ENCODE peak calls at places on chromosome 15, in seven cellular contexts. D is IMR-90, U is H1, W is GM12864, S is AG09319, B is PC-9, I is BJ. J is an unnamed sample.
A peak's percentile ranks its signal among the peaks of the same experiment; 100 is the strongest.

GRCh38 chr15:81126887-81127286 is 7.2 kb upstream of the CFAP161 start:
- DNase-seq in D (peak; percentile 41), B (no peak), S (no peak), I (no peak), W (no peak), U (no peak), J (no peak)

GRCh38 chr15:41121951-41122350 is 5.9 kb upstream of the INO80 start:
- DNase-seq in U (no peak), I (no peak), D (no peak), W (no peak), B (no peak), S (no peak), J (no peak)

GRCh38 chr15:57685719-57686118 is 20.8 kb upstream of the POLR2M start:
- DNase-seq in B (no peak), I (no peak), U (no peak), D (no peak), W (no peak), S (no peak), J (no peak)

GRCh38 chr15:85750319-85750806 is 44.4 kb downstream of the KLHL25 start:
- DNase-seq in S (no peak), W (no peak), D (peak; percentile 8), I (no peak), U (no peak), B (no peak), J (peak; percentile 18)

GRCh38 chr15:90190606-90191343 is 10.4 kb upstream of the SEMA4B start:
- DNase-seq in D (no peak), S (no peak), I (no peak), B (peak; percentile 29), W (peak; percentile 46), U (no peak), J (no peak)

GRCh38 chr15:93209690-93210425 is 120.8 kb upstream of the RGMA start:
- DNase-seq in D (no peak), B (no peak), S (no peak), U (no peak), W (no peak), I (no peak), J (no peak)

GRCh38 chr15:40483919-40484318 is 13.1 kb downstream of the CHST14 start:
- DNase-seq in W (no peak), U (no peak), B (no peak), D (no peak), I (no peak), S (no peak), J (no peak)

GRCh38 chr15:80577552-80578205 is 117.4 kb upstream of the ABHD17C start:
- DNase-seq in I (no peak), U (no peak), W (no peak), S (no peak), B (no peak), D (no peak), J (no peak)

GRCh38 chr15:35626984-35627383 is 81.0 kb upstream of the DPH6 start:
- DNase-seq in D (no peak), I (no peak), U (no peak), W (no peak), B (no peak), S (no peak), J (no peak)

GRCh38 chr15:65421360-65422215 is 1.2 kb downstream of the IGDCC4 start:
- DNase-seq in W (peak; percentile 15), U (no peak), I (no peak), B (no peak), S (no peak), D (peak; percentile 73), J (no peak)

GRCh38 chr15:75840659-75841058 is 2.6 kb upstream of the UBE2Q2 start:
- DNase-seq in B (no peak), S (peak; percentile 32), W (no peak), U (no peak), I (peak; percentile 8), D (peak; percentile 75), J (peak; percentile 36)

DNA sequence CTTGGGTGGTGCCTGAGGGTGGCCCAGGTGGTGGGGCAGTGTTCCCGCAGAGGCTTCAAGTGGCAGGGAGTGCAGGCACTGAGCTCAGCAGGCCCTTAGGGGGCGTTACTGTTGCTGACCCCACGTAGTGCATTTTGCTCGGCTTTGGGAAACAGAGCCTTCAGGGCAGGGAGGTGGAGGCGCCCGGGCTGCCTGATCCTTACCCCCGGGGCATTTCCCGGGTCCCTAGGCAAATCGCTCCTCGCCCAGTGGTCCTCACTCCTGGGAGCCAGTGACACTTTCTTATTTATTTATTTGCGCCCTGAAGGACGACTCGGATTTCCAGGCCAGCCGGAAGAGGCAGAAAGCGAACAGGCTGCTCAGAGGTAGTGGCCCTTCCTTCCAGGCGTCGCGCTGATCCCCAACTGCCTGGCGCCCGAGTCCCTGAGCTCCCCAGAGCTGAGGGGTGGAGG is 10.1 kb upstream of the FOXB1 start:
- DNase-seq in I (no peak), S (no peak), D (no peak), B (no peak), W (no peak), U (no peak), J (no peak)
- TF ChIP-seq CTCF in I (no peak), S (no peak), D (no peak), B (no peak), W (peak; percentile 16), U (peak; percentile 76), J (peak; percentile 41)

GRCh38 chr15:101803209-101803608 is at the start of gene OR4F6:
- DNase-seq in I (no peak), B (no peak), S (no peak), D (no peak), W (no peak), U (no peak), J (no peak)
- TF ChIP-seq CTCF in I (no peak), B (no peak), S (no peak), D (no peak), W (no peak), U (no peak), J (no peak)

DNA sequence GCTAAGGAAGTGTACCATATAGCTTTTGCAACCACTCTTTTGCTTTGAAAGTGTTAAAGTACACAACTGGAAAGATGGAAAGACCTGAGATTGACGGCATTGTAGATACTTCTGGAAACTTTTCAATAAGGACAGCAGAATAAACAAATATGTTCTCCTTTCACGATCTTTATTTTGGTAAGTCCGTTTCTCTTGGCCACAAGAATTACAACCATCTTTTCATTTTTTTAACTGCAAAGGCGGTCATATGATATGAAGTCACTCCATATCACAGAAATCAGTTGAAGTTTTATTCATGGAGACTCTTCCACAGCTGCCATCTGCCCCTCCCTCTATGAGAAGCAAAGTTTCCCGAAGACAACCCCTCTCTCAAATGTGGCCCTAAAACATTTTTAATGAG is 303.4 kb upstream of the ICE2 start:
- DNase-seq in S (no peak), I (no peak), B (no peak), W (no peak), U (no peak), D (no peak), J (no peak)
- TF ChIP-seq CTCF in S (no peak), I (no peak), B (no peak), W (no peak), U (no peak), D (no peak), J (no peak)

GRCh38 chr15:72847033-72847432 is 63.5 kb upstream of the ADPGK start:
- DNase-seq in B (no peak), I (no peak), D (no peak), U (no peak), W (no peak), S (no peak), J (no peak)

GRCh38 chr15:72844067-72844466 is 60.5 kb upstream of the ADPGK start:
- DNase-seq in W (no peak), S (no peak), D (no peak), U (no peak), B (no peak), I (no peak), J (no peak)

GRCh38 chr15:72847806-72848205 is 64.2 kb upstream of the ADPGK start:
- DNase-seq in I (no peak), U (no peak), S (no peak), B (no peak), W (no peak), D (no peak), J (no peak)

GRCh38 chr15:72850833-72851232 is 67.3 kb upstream of the ADPGK start:
- DNase-seq in I (no peak), S (no peak), D (no peak), W (no peak), U (no peak), B (no peak), J (no peak)

DNA sequence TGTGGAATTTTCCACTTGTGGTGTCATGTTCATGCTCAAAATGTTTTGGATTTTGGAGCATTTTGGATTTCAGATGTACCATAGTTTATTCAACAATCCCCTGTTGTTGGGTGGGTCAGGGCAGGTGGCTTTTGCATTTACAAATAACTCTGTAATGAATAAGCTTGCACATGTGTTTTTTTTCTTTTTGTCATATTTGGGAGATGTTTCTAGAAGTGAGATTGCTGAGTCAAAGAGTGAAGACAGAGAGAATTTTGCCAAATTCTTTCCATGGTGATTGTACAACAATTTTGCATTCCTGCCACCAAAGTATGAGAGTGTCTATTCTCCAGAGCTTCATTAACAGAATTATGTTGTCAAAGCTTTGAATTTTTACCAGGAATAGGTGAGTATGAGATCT is 62.5 kb upstream of the ADPGK start:
- DNase-seq in W (no peak), S (no peak), D (no peak), B (no peak), U (no peak), I (no peak), J (no peak)
- TF ChIP-seq CTCF in W (no peak), S (no peak), D (peak; percentile 15), B (no peak), U (no peak), I (no peak), J (no peak)

GRCh38 chr15:74541494-74542191 is 623 bp downstream of the ARID3B start:
- DNase-seq in W (peak; percentile 83), S (no peak), I (no peak), B (no peak), U (no peak), D (peak; percentile 78), J (peak; percentile 49)

GRCh38 chr15:74545061-74545460 is 4.0 kb downstream of the ARID3B start:
- DNase-seq in W (no peak), U (no peak), I (no peak), D (peak; percentile 37), S (no peak), B (no peak), J (no peak)

GRCh38 chr15:74542192-74543042 is 1.4 kb downstream of the ARID3B start:
- DNase-seq in I (no peak), D (no peak), S (no peak), B (no peak), U (no peak), W (no peak), J (no peak)

GRCh38 chr15:74543043-74543422 is 2.0 kb downstream of the ARID3B start:
- DNase-seq in S (no peak), U (no peak), I (no peak), W (no peak), D (peak; percentile 33), B (no peak), J (no peak)

DNA sequence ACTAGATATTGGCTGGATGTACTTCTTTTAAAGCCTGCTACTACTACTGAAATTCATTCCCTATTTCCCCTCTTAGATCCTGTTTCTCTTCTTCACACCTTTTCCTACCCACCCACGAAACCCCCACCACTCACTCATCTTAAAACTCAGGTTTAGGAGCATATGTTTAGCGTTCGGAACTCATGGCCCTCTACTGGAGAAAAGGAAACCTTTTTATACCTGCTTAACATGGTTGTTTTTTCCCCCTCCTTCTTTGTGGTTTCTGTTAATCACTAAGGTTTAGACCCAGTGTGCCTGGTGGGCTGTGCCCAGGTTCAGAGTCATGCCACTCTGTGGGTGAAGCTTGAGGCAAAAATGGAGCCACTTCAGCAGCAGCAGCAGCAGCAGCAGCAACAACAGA is 2.6 kb downstream of the ARID3B start:
- DNase-seq in B (no peak), W (no peak), D (no peak), U (no peak), I (no peak), S (no peak), J (no peak)
- TF ChIP-seq CTCF in B (no peak), W (peak; percentile 66), D (no peak), U (peak; percentile 18), I (no peak), S (no peak), J (peak; percentile 42)

J was measured in brain microvascular endothelial cell.